ENCODE peak calls at places on chromosome 5, in seven cellular contexts. One of them, this sample, is unnamed.

GRCh38 chr5:138064526-138064925 is 19.3 kb upstream of the WNT8A start:
- DNase-seq in HepG2: no peak
- DNase-seq in SK-N-SH: no peak
- DNase-seq in GM12878: no peak
- DNase-seq in HCT116: no peak
- DNase-seq in H1: no peak
- DNase-seq in K562: no peak
- DNase-seq in this sample: no peak

GRCh38 chr5:126449751-126450271 is 26.6 kb downstream of the GRAMD2B start:
- DNase-seq in HepG2: no peak
- DNase-seq in SK-N-SH: no peak
- DNase-seq in GM12878: peak
- DNase-seq in HCT116: no peak
- DNase-seq in H1: no peak
- DNase-seq in K562: peak
- DNase-seq in this sample: no peak

GRCh38 chr5:117623042-117623815 is 1048.6 kb upstream of the SEMA6A start:
- DNase-seq in HepG2: no peak
- DNase-seq in SK-N-SH: no peak
- DNase-seq in GM12878: no peak
- DNase-seq in HCT116: no peak
- DNase-seq in H1: no peak
- DNase-seq in K562: no peak
- DNase-seq in this sample: peak

GRCh38 chr5:133867341-133867740 is 101.1 kb downstream of the C5orf15 start:
- DNase-seq in HepG2: no peak
- DNase-seq in SK-N-SH: no peak
- DNase-seq in GM12878: no peak
- DNase-seq in HCT116: no peak
- DNase-seq in H1: no peak
- DNase-seq in K562: no peak
- DNase-seq in this sample: no peak

GRCh38 chr5:61010759-61011460 is 65.9 kb downstream of the NDUFAF2 start:
- DNase-seq in HepG2: peak
- DNase-seq in SK-N-SH: no peak
- DNase-seq in GM12878: no peak
- DNase-seq in HCT116: peak
- DNase-seq in H1: peak
- DNase-seq in K562: peak
- DNase-seq in this sample: no peak

GRCh38 chr5:125695994-125696679 is 727.1 kb upstream of the GRAMD2B start:
- DNase-seq in HepG2: no peak
- DNase-seq in SK-N-SH: peak
- DNase-seq in GM12878: no peak
- DNase-seq in HCT116: peak
- DNase-seq in H1: no peak
- DNase-seq in K562: no peak
- DNase-seq in this sample: no peak

GRCh38 chr5:66307647-66308257 is 163.7 kb downstream of the SREK1 start:
- DNase-seq in HepG2: peak
- DNase-seq in SK-N-SH: peak
- DNase-seq in GM12878: no peak
- DNase-seq in HCT116: peak
- DNase-seq in H1: no peak
- DNase-seq in K562: peak
- DNase-seq in this sample: peak

GRCh38 chr5:160011471-160011870 is 2.5 kb downstream of the TTC1 start:
- DNase-seq in HepG2: no peak
- DNase-seq in SK-N-SH: no peak
- DNase-seq in GM12878: no peak
- DNase-seq in HCT116: no peak
- DNase-seq in H1: no peak
- DNase-seq in K562: no peak
- DNase-seq in this sample: no peak

GRCh38 chr5:146647656-146648199 is 131.7 kb upstream of the GPR151 start:
- DNase-seq in HepG2: no peak
- DNase-seq in SK-N-SH: peak
- DNase-seq in GM12878: no peak
- DNase-seq in HCT116: no peak
- DNase-seq in H1: no peak
- DNase-seq in K562: no peak
- DNase-seq in this sample: no peak

GRCh38 chr5:116478461-116478860 is 96.2 kb downstream of the SEMA6A start:
- DNase-seq in HepG2: no peak
- DNase-seq in SK-N-SH: no peak
- DNase-seq in GM12878: no peak
- DNase-seq in HCT116: no peak
- DNase-seq in H1: no peak
- DNase-seq in K562: no peak
- DNase-seq in this sample: no peak

GRCh38 chr5:18236386-18236785 is 602.1 kb downstream of the TAF11L14 start:
- DNase-seq in HepG2: no peak
- DNase-seq in SK-N-SH: no peak
- DNase-seq in GM12878: no peak
- DNase-seq in HCT116: no peak
- DNase-seq in H1: no peak
- DNase-seq in K562: no peak
- DNase-seq in this sample: no peak

GRCh38 chr5:65190328-65191053 is 291.2 kb downstream of the ADAMTS6 start:
- DNase-seq in HepG2: no peak
- DNase-seq in SK-N-SH: no peak
- DNase-seq in GM12878: peak
- DNase-seq in HCT116: no peak
- DNase-seq in H1: no peak
- DNase-seq in K562: no peak
- DNase-seq in this sample: no peak

GRCh38 chr5:10338996-10339903 is 14.2 kb upstream of the MARCHF6 start:
- DNase-seq in HepG2: no peak
- DNase-seq in SK-N-SH: peak
- DNase-seq in GM12878: no peak
- DNase-seq in HCT116: no peak
- DNase-seq in H1: no peak
- DNase-seq in K562: no peak
- DNase-seq in this sample: no peak

GRCh38 chr5:135850231-135850630 is 15.8 kb downstream of the SLC25A48 start:
- DNase-seq in HepG2: no peak
- DNase-seq in SK-N-SH: no peak
- DNase-seq in GM12878: no peak
- DNase-seq in HCT116: no peak
- DNase-seq in H1: no peak
- DNase-seq in K562: no peak
- DNase-seq in this sample: no peak

GRCh38 chr5:150789431-150789830 is 10.9 kb downstream of the SMIM3 start:
- DNase-seq in HepG2: no peak
- DNase-seq in SK-N-SH: no peak
- DNase-seq in GM12878: no peak
- DNase-seq in HCT116: no peak
- DNase-seq in H1: no peak
- DNase-seq in K562: no peak
- DNase-seq in this sample: no peak

GRCh38 chr5:147949711-147950573 is 43.6 kb upstream of the C5orf46 start:
- DNase-seq in HepG2: peak
- DNase-seq in SK-N-SH: peak
- DNase-seq in GM12878: no peak
- DNase-seq in HCT116: peak
- DNase-seq in H1: no peak
- DNase-seq in K562: peak
- DNase-seq in this sample: peak

GRCh38 chr5:38157024-38157423 is 101.3 kb upstream of the EGFLAM start:
- DNase-seq in HepG2: no peak
- DNase-seq in SK-N-SH: no peak
- DNase-seq in GM12878: no peak
- DNase-seq in HCT116: no peak
- DNase-seq in H1: no peak
- DNase-seq in K562: no peak
- DNase-seq in this sample: no peak

GRCh38 chr5:135220394-135221186 is 178.4 kb downstream of the MACROH2A1 start:
- DNase-seq in HepG2: no peak
- DNase-seq in SK-N-SH: no peak
- DNase-seq in GM12878: no peak
- DNase-seq in HCT116: no peak
- DNase-seq in H1: no peak
- DNase-seq in K562: no peak
- DNase-seq in this sample: peak

GRCh38 chr5:139486201-139486600 is 3.6 kb upstream of the STING1 start:
- DNase-seq in HepG2: no peak
- DNase-seq in SK-N-SH: no peak
- DNase-seq in GM12878: no peak
- DNase-seq in HCT116: no peak
- DNase-seq in H1: no peak
- DNase-seq in K562: no peak
- DNase-seq in this sample: no peak

GRCh38 chr5:72246954-72247442 is 73.0 kb downstream of the MRPS27 start:
- DNase-seq in HepG2: no peak
- DNase-seq in SK-N-SH: no peak
- DNase-seq in GM12878: no peak
- DNase-seq in HCT116: no peak
- DNase-seq in H1: no peak
- DNase-seq in K562: no peak
- DNase-seq in this sample: no peak

GRCh38 chr5:31783246-31783645 is 144.3 kb downstream of the PDZD2 start:
- DNase-seq in HepG2: no peak
- DNase-seq in SK-N-SH: no peak
- DNase-seq in GM12878: no peak
- DNase-seq in HCT116: no peak
- DNase-seq in H1: no peak
- DNase-seq in K562: no peak
- DNase-seq in this sample: peak

GRCh38 chr5:178403956-178404600 is 171.5 kb upstream of the PHYKPL start:
- DNase-seq in HepG2: no peak
- DNase-seq in SK-N-SH: no peak
- DNase-seq in GM12878: no peak
- DNase-seq in HCT116: no peak
- DNase-seq in H1: no peak
- DNase-seq in K562: no peak
- DNase-seq in this sample: no peak

GRCh38 chr5:166551384-166551783 is 1740.1 kb upstream of the WWC1 start:
- DNase-seq in HepG2: no peak
- DNase-seq in SK-N-SH: no peak
- DNase-seq in GM12878: no peak
- DNase-seq in HCT116: no peak
- DNase-seq in H1: no peak
- DNase-seq in K562: no peak
- DNase-seq in this sample: no peak

GRCh38 chr5:126921471-126922091 is 108.8 kb downstream of the MARCHF3 start:
- DNase-seq in HepG2: no peak
- DNase-seq in SK-N-SH: no peak
- DNase-seq in GM12878: no peak
- DNase-seq in HCT116: no peak
- DNase-seq in H1: no peak
- DNase-seq in K562: peak
- DNase-seq in this sample: no peak

GRCh38 chr5:81751836-81752643 is 1.1 kb upstream of the SSBP2 start:
- DNase-seq in HepG2: no peak
- DNase-seq in SK-N-SH: no peak
- DNase-seq in GM12878: no peak
- DNase-seq in HCT116: no peak
- DNase-seq in H1: no peak
- DNase-seq in K562: no peak
- DNase-seq in this sample: peak

GRCh38 chr5:86640998-86641397 is 23.3 kb downstream of the COX7C start:
- DNase-seq in HepG2: no peak
- DNase-seq in SK-N-SH: no peak
- DNase-seq in GM12878: no peak
- DNase-seq in HCT116: no peak
- DNase-seq in H1: no peak
- DNase-seq in K562: no peak
- DNase-seq in this sample: no peak

GRCh38 chr5:86644843-86645242 is 27.1 kb downstream of the COX7C start:
- DNase-seq in HepG2: no peak
- DNase-seq in SK-N-SH: no peak
- DNase-seq in GM12878: no peak
- DNase-seq in HCT116: no peak
- DNase-seq in H1: no peak
- DNase-seq in K562: no peak
- DNase-seq in this sample: no peak

GRCh38 chr5:86646671-86647070 is 28.9 kb downstream of the COX7C start:
- DNase-seq in HepG2: no peak
- DNase-seq in SK-N-SH: no peak
- DNase-seq in GM12878: no peak
- DNase-seq in HCT116: no peak
- DNase-seq in H1: no peak
- DNase-seq in K562: no peak
- DNase-seq in this sample: no peak
- TF ChIP-seq JUND in HepG2: no peak
- TF ChIP-seq JUND in SK-N-SH: no peak
- TF ChIP-seq JUND in GM12878: no peak
- TF ChIP-seq JUND in HCT116: no peak
- TF ChIP-seq JUND in H1: no peak
- TF ChIP-seq JUND in K562: no peak
- TF ChIP-seq JUND in this sample: no peak

DNA sequence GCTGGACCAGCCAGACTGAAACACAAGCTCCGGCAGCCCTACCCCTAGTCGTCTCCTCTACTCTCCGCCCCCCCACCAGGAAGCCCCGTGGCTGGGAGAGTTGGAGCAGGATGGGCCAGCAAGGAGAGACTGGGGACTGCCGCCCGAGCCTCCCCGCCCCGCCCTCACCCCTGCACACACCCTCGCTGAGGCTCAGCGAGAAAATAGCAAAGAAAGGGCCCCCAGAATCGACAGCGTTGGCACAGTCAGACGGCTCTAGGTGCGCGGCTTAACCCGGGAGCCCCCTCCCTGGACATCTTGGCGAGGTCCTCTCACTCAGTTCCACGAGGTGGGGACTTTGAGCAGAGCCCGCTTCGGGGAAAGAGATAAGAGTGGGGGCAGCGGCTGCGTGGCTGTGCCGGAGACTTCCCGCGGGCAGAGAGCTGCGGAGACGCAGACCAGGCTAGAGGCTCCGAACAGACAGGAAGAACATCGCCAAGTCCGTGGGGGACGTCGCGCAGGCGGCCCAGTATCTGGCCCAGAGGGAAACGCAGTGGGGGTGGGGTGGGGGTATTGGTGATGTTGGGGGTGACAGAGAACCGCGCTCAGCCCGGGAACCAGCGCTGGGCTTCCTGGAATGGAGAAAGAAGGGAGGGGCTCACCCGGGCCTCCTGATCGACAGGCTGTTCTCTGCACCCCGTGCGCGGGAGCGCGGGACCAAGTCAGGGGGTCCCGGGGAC is 995 bp downstream of the TRIM7 start:
- DNase-seq in HepG2: no peak
- DNase-seq in SK-N-SH: peak
- DNase-seq in GM12878: no peak
- DNase-seq in HCT116: no peak
- DNase-seq in H1: no peak
- DNase-seq in K562: peak
- DNase-seq in this sample: no peak
- TF ChIP-seq JUND in HepG2: no peak
- TF ChIP-seq JUND in SK-N-SH: no peak
- TF ChIP-seq JUND in GM12878: no peak
- TF ChIP-seq JUND in HCT116: no peak
- TF ChIP-seq JUND in H1: no peak
- TF ChIP-seq JUND in K562: no peak
- TF ChIP-seq JUND in this sample: no peak

GRCh38 chr5:58261605-58262004 is 198.3 kb downstream of the PLK2 start:
- DNase-seq in HepG2: no peak
- DNase-seq in SK-N-SH: no peak
- DNase-seq in GM12878: no peak
- DNase-seq in HCT116: no peak
- DNase-seq in H1: no peak
- DNase-seq in K562: no peak
- DNase-seq in this sample: no peak
- TF ChIP-seq JUND in HepG2: no peak
- TF ChIP-seq JUND in SK-N-SH: no peak
- TF ChIP-seq JUND in GM12878: no peak
- TF ChIP-seq JUND in HCT116: no peak
- TF ChIP-seq JUND in H1: no peak
- TF ChIP-seq JUND in K562: no peak
- TF ChIP-seq JUND in this sample: no peak

GRCh38 chr5:83220331-83220730 is 143.0 kb downstream of the XRCC4 start:
- DNase-seq in HepG2: no peak
- DNase-seq in SK-N-SH: peak
- DNase-seq in GM12878: no peak
- DNase-seq in HCT116: no peak
- DNase-seq in H1: no peak
- DNase-seq in K562: no peak
- DNase-seq in this sample: no peak
- TF ChIP-seq JUND in HepG2: no peak
- TF ChIP-seq JUND in SK-N-SH: no peak
- TF ChIP-seq JUND in GM12878: no peak
- TF ChIP-seq JUND in HCT116: no peak
- TF ChIP-seq JUND in H1: no peak
- TF ChIP-seq JUND in K562: no peak
- TF ChIP-seq JUND in this sample: no peak

This sample was measured in T47D.